ENCODE peak calls at places on chromosomes 4 and X, in four cellular contexts. N is PC-3, U is right cardiac atrium, H is sigmoid colon. P is an unnamed sample. For H3K4me1, the result is how much of the 10 kb centered on the place peaks cover.

GRCh38 chr4:163193717-163194116 is 27.0 kb upstream of the NAF1 start:
- DNase-seq in N (no peak), U (no peak), H (no peak), P (no peak)

GRCh38 chr4:147843162-147843561 is 111.3 kb downstream of the ARHGAP10 start:
- DNase-seq in N (peak), U (no peak), H (no peak), P (no peak)

GRCh38 chr4:94545296-94545695 is 93.6 kb downstream of the PDLIM5 start:
- DNase-seq in N (peak), U (no peak), H (no peak), P (no peak)

GRCh38 chr4:94357624-94358023 is 15.0 kb upstream of the HPGDS start:
- DNase-seq in N (peak), U (no peak), H (no peak), P (no peak)

GRCh38 chrX:50988649-50989048 is 78.1 kb downstream of the BMP15 start:
- DNase-seq in N (peak), U (no peak), H (no peak), P (no peak)

GRCh38 chr4:161931089-161931488 is 232.7 kb downstream of the FSTL5 start:
- DNase-seq in N (peak), U (no peak), H (no peak), P (no peak)

GRCh38 chrX:139388234-139388633 is 142.3 kb upstream of the F9 start:
- DNase-seq in N (no peak), U (no peak), H (no peak), P (no peak)

GRCh38 chr4:94408549-94409374 is 43.0 kb upstream of the PDLIM5 start:
- DNase-seq in N (no peak), U (no peak), H (no peak), P (no peak)

GRCh38 chr4:187668683-187669082 is 326.9 kb upstream of the ZFP42 start:
- DNase-seq in N (peak), U (no peak), H (no peak), P (no peak)

GRCh38 chr4:16909245-16909644 is 10.8 kb upstream of the LDB2 start:
- DNase-seq in N (no peak), U (no peak), H (no peak), P (no peak)

GRCh38 chrX:139932077-139932900 is 564 bp downstream of the ATP11C start:
- DNase-seq in N (peak), U (peak), H (peak), P (peak)

GRCh38 chrX:626745-627509 is 3.7 kb upstream of the SHOX start:
- DNase-seq in N (no peak), U (no peak), H (peak), P (no peak)

GRCh38 chrX:97672138-97672537 is 788.4 kb downstream of the RPA4 start:
- DNase-seq in N (no peak), U (no peak), H (no peak), P (no peak)

GRCh38 chr4:171954650-171955049 is 141.4 kb downstream of the GALNTL6 start:
- DNase-seq in N (no peak), U (no peak), H (no peak), P (no peak)

GRCh38 chrX:131778269-131779218 is 234.7 kb downstream of the OR13H1 start:
- DNase-seq in N (peak), U (peak), H (peak), P (no peak)

GRCh38 chr4:122845066-122845465 is 18.4 kb downstream of the FGF2 start:
- DNase-seq in N (no peak), U (no peak), H (no peak), P (no peak)

GRCh38 chrX:75038925-75039324 is 113.7 kb upstream of the NEXMIF start:
- DNase-seq in N (peak), U (no peak), H (no peak), P (no peak)

GRCh38 chr4:185383451-185383850 is 12.3 kb downstream of the LRP2BP start:
- DNase-seq in N (peak), U (no peak), H (no peak), P (no peak)

GRCh38 chr4:170672571-170672970 is 582.8 kb upstream of the AADAT start:
- DNase-seq in N (peak), U (no peak), H (no peak), P (no peak)

GRCh38 chr4:168619266-168619631 is 122.4 kb downstream of the PALLD start:
- DNase-seq in N (peak), U (no peak), H (no peak), P (no peak)

DNA sequence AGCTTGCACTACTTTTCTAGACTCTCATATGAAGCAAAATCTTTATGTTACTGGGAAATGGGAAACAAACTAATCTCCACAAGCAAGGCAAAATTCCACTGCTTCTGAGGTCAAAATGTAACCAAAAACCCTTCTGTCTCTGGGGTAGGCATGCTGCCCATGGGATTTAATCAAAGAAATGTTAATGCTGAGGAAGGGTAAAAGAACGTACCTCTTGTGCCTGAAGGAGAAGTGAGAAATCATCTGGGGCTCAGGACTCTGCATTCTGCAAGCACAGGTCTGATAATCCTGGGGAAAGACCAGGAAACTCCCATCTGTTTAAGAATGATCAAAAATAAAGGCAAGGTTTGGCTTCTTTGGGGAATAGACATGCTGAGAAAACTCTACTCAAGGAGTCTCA is 184.7 kb downstream of the GRID2 start:
- DNase-seq in N (no peak), U (no peak), H (no peak), P (no peak)
- H3K4me1 ChIP-seq in N (under half), U (under half), H (under half), P (under half)

GRCh38 chr4:53914313-53915016 is 149.9 kb downstream of the CHIC2 start:
- DNase-seq in N (peak), U (no peak), H (no peak), P (peak)
- H3K27ac ChIP-seq in N (peak), U (no peak), H (no peak), P (peak)

GRCh38 chr4:113945906-113946305 is 33.5 kb downstream of the ARSJ start:
- DNase-seq in N (peak), U (no peak), H (no peak), P (no peak)
- H3K4me1 ChIP-seq in N (under half), U (under half), H (under half), P (under half)

GRCh38 chr4:6917445-6918241 is 8.0 kb downstream of the TBC1D14 start:
- DNase-seq in N (peak), U (peak), H (peak), P (no peak)
- H3K27ac ChIP-seq in N (no peak), U (no peak), H (peak), P (no peak)

GRCh38 chrX:13900351-13900750 is 83.5 kb upstream of the GPM6B start:
- DNase-seq in N (no peak), U (no peak), H (no peak), P (no peak)

GRCh38 chrX:13897571-13897970 is 80.7 kb upstream of the GPM6B start:
- DNase-seq in N (no peak), U (no peak), H (no peak), P (no peak)

GRCh38 chrX:13899607-13900006 is 82.7 kb upstream of the GPM6B start:
- DNase-seq in N (peak), U (no peak), H (no peak), P (peak)

GRCh38 chrX:13898084-13898483 is 81.2 kb upstream of the GPM6B start:
- DNase-seq in N (peak), U (no peak), H (no peak), P (no peak)

GRCh38 chrX:13898603-13899002 is 81.7 kb upstream of the GPM6B start:
- DNase-seq in N (peak), U (no peak), H (no peak), P (no peak)
- H3K4me1 ChIP-seq in N (under half), U (under half), H (under half), P (under half)

DNA sequence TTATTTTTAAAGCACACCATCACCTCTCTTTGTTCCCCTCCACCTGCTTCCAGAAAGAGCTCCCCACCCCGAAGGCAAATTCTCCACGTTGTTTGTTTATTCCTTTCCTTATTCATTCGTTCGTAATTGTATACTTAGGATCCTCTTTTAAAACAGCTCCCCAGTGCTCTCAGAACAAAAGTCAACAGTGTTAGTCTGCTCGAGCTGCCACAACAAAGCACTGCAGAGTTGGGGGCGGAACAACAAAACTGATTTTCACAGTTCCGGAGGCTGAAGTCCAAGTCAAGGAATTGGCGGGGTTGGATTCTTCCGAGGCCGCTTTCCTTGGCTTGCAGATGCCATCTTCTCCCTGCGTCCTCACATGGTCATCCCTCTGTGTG is 107.1 kb downstream of the STK32B start:
- DNase-seq in N (peak), U (no peak), H (no peak), P (no peak)
- H3K27ac ChIP-seq in N (no peak), U (no peak), H (no peak), P (no peak)

DNA sequence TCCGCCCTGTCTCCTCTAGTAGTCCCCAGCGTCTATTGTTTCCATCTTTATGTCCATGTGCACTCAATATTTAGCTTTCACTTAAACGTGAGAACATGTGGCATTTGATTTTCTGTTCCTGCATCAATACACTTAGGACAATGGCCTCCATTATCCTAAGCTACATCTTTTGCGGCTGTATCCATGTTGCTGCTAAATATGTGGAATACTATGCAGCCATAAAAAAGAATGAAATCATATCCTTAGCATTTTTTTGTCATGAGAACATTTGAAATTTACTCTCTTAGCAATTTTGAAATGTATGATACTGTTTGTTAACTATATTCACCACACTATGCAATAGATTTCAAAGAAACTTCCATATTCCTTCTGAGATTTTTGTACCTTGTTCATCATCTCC is 19.8 kb upstream of the CD38 start:
- DNase-seq in N (no peak), U (no peak), H (no peak), P (no peak)
- H3K4me1 ChIP-seq in N (under half), U (under half), H (under half), P (under half)

DNA sequence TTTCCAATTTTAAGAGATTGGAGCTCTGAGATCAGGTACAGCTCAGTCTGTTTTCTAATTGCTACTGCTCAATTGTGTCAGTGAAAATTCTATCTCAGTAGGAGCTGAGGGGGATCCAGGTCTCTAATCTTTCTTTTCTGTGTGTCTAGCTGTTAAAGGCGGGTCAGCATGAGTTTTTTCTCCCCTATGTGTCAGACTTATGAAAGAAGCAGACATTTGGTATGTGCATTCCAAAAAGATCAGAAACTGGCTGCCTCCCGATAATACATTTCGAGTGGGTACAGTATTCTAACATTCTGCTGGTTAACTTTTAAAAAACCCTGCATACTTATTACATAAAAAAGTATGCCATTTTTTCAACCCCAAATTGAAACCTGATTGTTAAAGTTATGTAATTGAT is 72.4 kb downstream of the PCDH7 start:
- DNase-seq in N (no peak), U (no peak), H (no peak), P (no peak)
- H3K27ac ChIP-seq in N (no peak), U (no peak), H (no peak), P (no peak)

GRCh38 chr4:189162888-189163287 is 777.8 kb upstream of the FRG1 start:
- DNase-seq in N (no peak), U (no peak), H (no peak), P (no peak)
- H3K4me1 ChIP-seq in N (under half), U (under half), H (under half), P (under half)

GRCh38 chr4:21177092-21177491 is 476.8 kb downstream of the PACRGL start:
- DNase-seq in N (no peak), U (no peak), H (no peak), P (no peak)

GRCh38 chr4:21184788-21185187 is 484.5 kb downstream of the PACRGL start:
- DNase-seq in N (peak), U (no peak), H (no peak), P (no peak)

GRCh38 chr4:21181716-21182115 is 481.5 kb downstream of the PACRGL start:
- DNase-seq in N (no peak), U (no peak), H (no peak), P (no peak)
- H3K27ac ChIP-seq in N (no peak), U (no peak), H (no peak), P (no peak)